ENCODE peak calls at places on chromosomes 4 and X, in seven cellular contexts. Q is ovary, M is IMR-90, T is GM12892, C is uterus, I is heart left ventricle, S is Peyer's patch. Z is an unnamed sample.

GRCh38 chr4:101009471-101009870 is 337.9 kb downstream of the PPP3CA start:
- DNase-seq in C (no peak), T (no peak), S (no peak), Q (no peak), M (no peak), I (no peak), Z (no peak)

GRCh38 chr4:183618681-183619080 is 40.3 kb downstream of the RWDD4 start:
- DNase-seq in I (no peak), T (no peak), Q (no peak), S (no peak), M (no peak), C (peak; percentile 24), Z (no peak)

GRCh38 chrX:858542-859078 is 228.0 kb downstream of the SHOX start:
- DNase-seq in S (no peak), M (no peak), C (no peak), I (no peak), T (no peak), Q (no peak), Z (no peak)

GRCh38 chr4:123651127-123651526 is 254.5 kb downstream of the SPRY1 start:
- DNase-seq in Q (no peak), M (no peak), T (no peak), C (no peak), S (no peak), I (no peak), Z (no peak)

GRCh38 chr4:174523003-174523693 is 860 bp upstream of the HPGD start:
- DNase-seq in T (no peak), C (peak; percentile 24), Q (no peak), I (no peak), M (no peak), S (peak; percentile 47), Z (no peak)

GRCh38 chr4:129543299-129543698 is 447.3 kb downstream of the C4orf33 start:
- DNase-seq in I (no peak), S (no peak), M (no peak), C (no peak), T (no peak), Q (no peak), Z (no peak)

GRCh38 chr4:158015241-158015640 is 157.6 kb downstream of the GASK1B start:
- DNase-seq in S (no peak), Q (no peak), I (no peak), M (peak; percentile 60), C (no peak), T (no peak), Z (no peak)

GRCh38 chr4:124804041-124804440 is 91.5 kb upstream of the ANKRD50 start:
- DNase-seq in S (no peak), I (no peak), Q (no peak), M (no peak), T (no peak), C (no peak), Z (no peak)

GRCh38 chrX:102129473-102129872 is 4.0 kb downstream of the TCEAL2 start:
- DNase-seq in I (no peak), C (no peak), M (peak; percentile 4), S (no peak), T (no peak), Q (no peak), Z (no peak)

GRCh38 chr4:127479031-127479622 is 153.6 kb upstream of the INTU start:
- DNase-seq in M (peak; percentile 52), S (no peak), Q (no peak), I (no peak), C (no peak), T (no peak), Z (no peak)

GRCh38 chr4:4852591-4853362 is 6.7 kb upstream of the MSX1 start:
- DNase-seq in I (peak; percentile 24), M (peak; percentile 76), S (no peak), C (peak; percentile 79), Q (peak; percentile 43), T (no peak), Z (no peak)

GRCh38 chr4:189364032-189364449 is 576.6 kb upstream of the FRG1 start:
- DNase-seq in I (no peak), T (no peak), Q (no peak), C (no peak), S (peak; percentile 51), M (no peak), Z (no peak)

GRCh38 chrX:139738581-139738980 is 30.6 kb upstream of the MCF2 start:
- DNase-seq in I (no peak), T (no peak), M (peak; percentile 26), S (no peak), Q (no peak), C (no peak), Z (no peak)

GRCh38 chr4:88752076-88752463 is 54.4 kb upstream of the NAP1L5 start:
- DNase-seq in S (no peak), I (no peak), Q (no peak), C (no peak), M (no peak), T (no peak), Z (no peak)

GRCh38 chr4:88756149-88756548 is 58.5 kb upstream of the NAP1L5 start:
- DNase-seq in S (no peak), Q (no peak), M (no peak), C (no peak), T (no peak), I (no peak), Z (no peak)

GRCh38 chr4:88752754-88753153 is 55.1 kb upstream of the NAP1L5 start:
- DNase-seq in I (no peak), C (no peak), M (no peak), Q (no peak), S (no peak), T (no peak), Z (no peak)

GRCh38 chr4:88755454-88755853 is 57.8 kb upstream of the NAP1L5 start:
- DNase-seq in Q (no peak), S (no peak), I (no peak), T (no peak), C (no peak), M (no peak), Z (no peak)

GRCh38 chr4:88753658-88754431 is 56.2 kb upstream of the NAP1L5 start:
- DNase-seq in I (no peak), T (no peak), M (no peak), Q (no peak), S (no peak), C (no peak), Z (no peak)
- TF ChIP-seq POLR2A in I (no peak), T (no peak), M (no peak), Q (no peak), S (no peak), C (no peak), Z (no peak)

GRCh38 chr4:38323141-38323634 is 340.8 kb upstream of the KLF3 start:
- DNase-seq in S (no peak), C (no peak), I (no peak), M (peak; percentile 43), T (no peak), Q (no peak), Z (no peak)
- TF ChIP-seq POLR2A in S (no peak), C (no peak), I (no peak), M (no peak), T (peak; percentile 80), Q (no peak), Z (peak; percentile 19)

GRCh38 chrX:45771114-45771513 is 570.4 kb upstream of the DIPK2B start:
- DNase-seq in M (peak; percentile 96), T (no peak), Q (no peak), C (peak; percentile 38), I (no peak), S (peak; percentile 69), Z (no peak)
- TF ChIP-seq POLR2A in M (peak; percentile 95), T (no peak), Q (no peak), C (no peak), I (no peak), S (peak; percentile 50), Z (peak; percentile 89)

DNA sequence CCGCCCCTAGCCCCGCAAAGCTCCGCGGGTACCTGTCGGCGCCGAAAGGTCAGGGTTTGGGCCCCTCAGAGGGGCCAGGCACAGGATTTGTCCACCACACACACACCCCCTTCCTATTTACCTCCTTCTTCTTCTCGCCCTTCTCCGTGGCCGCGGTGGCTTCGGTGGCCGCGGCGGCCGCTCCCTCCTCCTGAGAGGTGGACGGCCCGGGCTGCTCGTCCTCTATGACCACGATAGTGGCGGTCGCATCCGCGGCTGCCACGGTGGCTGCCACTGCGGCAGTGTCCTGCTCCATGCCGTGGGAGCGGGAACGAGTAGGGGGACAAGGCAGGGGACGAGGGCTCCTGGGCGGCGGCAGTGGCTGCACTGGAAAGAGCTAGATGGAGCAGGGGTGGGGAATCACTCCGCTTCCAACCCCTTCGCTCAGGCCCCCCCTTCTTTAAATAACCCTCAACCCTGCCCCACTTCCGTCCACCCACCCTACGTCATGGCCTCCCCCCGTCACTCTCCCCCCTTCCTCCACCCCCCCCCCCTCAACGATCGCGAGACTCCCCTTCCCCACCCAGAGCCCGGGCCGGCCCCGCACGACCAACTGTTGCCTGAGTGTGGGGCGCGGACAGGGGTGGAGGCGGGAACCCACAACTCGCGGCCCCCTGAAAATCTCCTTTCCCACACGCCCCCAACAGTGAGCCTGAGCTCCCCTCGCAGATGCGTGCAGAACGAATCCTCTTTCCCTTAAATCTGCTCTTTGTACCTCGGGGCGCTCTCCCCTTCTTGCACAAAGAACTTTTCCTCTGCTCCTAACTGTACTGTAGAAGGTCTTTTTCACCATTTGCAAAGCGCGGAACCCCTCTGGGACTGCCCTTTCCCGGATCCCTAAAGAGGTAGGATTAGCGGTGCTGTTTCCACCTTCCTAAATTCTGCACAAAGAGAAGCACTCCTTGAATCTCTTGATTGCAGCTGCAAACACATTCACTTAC is at the start of gene SMARCA1:
- DNase-seq in Q (peak; percentile 78), S (peak; percentile 50), C (peak; percentile 44), I (peak; percentile 48), M (peak; percentile 63), T (peak; percentile 9), Z (peak; percentile 54)
- TF ChIP-seq POLR2A in Q (peak; percentile 58), S (no peak), C (no peak), I (peak; percentile 10), M (peak; percentile 84), T (no peak), Z (peak; percentile 63)

DNA sequence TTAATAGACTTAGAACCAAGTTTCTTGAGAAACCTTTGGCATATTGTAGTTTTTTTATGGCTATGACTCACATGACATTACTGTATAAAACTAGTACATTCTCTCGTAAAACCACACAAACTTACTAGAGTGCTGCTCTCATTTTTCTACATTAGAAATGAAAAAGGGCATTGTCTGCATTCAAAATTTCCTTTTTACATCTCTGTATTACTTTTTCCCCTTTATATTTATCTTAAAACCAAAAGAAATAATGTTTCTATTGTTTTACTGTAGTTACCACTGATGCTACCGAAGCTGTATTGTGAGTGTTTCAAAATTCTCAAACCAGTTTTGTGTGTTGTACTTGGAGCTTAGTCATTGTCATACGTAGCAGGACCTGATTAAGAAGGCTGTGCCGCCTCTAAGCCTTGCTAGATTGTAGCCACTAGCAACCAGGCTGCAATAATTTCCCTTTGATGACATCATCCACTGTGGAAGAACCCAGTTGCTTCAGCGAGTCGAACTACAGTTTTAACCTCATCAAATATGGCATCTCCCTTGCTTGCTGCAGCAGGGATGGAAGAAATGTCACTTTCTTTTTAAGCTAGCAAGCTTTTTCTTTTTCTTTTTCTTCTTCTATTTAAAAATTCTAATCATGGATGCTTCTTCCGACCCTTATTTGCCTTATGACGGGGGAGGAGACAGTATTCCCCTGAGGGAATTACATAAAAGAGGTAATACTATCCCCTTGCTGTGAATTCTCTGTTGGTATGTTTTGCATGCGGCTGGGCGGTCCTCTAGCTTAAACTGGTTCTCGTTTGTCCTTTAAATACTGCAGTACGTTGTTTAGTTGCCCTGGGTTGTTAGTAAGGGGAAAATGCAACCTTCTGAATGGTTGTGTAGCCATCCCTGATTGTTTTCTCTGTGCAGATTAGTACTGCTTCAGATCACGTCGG is 39.6 kb downstream of the CLCN3 start:
- DNase-seq in C (peak; percentile 60), S (peak; percentile 89), Q (peak; percentile 52), I (peak; percentile 80), T (peak; percentile 17), M (peak; percentile 99), Z (peak; percentile 29)
- TF ChIP-seq POLR2A in C (peak; percentile 60), S (peak; percentile 39), Q (no peak), I (peak; percentile 56), T (peak; percentile 50), M (peak; percentile 87), Z (no peak)